ENCODE peak calls at places on chromosomes 2 and 18, in five cellular contexts. W is K562, Z is SK-N-SH, L is HCT116, E is GM12878. Y is an unnamed sample.

GRCh38 chr2:67397143-67397986 is at the start of gene ETAA1:
- DNase-seq in Z (peak; percentile 97), W (peak; percentile 95), E (peak; percentile 42), L (peak; percentile 68), Y (peak; percentile 87)

GRCh38 chr2:143688248-143688647 is 559.0 kb downstream of the ARHGAP15 start:
- DNase-seq in L (no peak), Z (no peak), E (no peak), W (no peak), Y (no peak)

GRCh38 chr2:200181732-200182131 is 124.8 kb upstream of the SPATS2L start:
- DNase-seq in W (no peak), E (no peak), Z (no peak), L (no peak), Y (no peak)

GRCh38 chr2:160371251-160372009 is 122.2 kb downstream of the RBMS1 start:
- DNase-seq in E (no peak), Z (peak; percentile 40), W (no peak), L (no peak), Y (no peak)

GRCh38 chr18:32438173-32438572 is 32.5 kb downstream of the GAREM1 start:
- DNase-seq in W (no peak), E (no peak), L (no peak), Z (peak; percentile 33), Y (no peak)

GRCh38 chr18:4589056-4589800 is 134.1 kb upstream of the DLGAP1 start:
- DNase-seq in L (no peak), Z (no peak), W (no peak), E (no peak), Y (peak; percentile 48)

GRCh38 chr2:104434363-104434792 is 419.5 kb upstream of the POU3F3 start:
- DNase-seq in W (no peak), Z (peak; percentile 54), L (no peak), E (peak; percentile 7), Y (no peak)

GRCh38 chr2:74383254-74383653 is 3.1 kb upstream of the DCTN1 start:
- DNase-seq in W (no peak), E (no peak), Z (no peak), L (no peak), Y (peak; percentile 66)

GRCh38 chr2:70935468-70936164 is at the start of gene ATP6V1B1:
- DNase-seq in E (no peak), L (no peak), Z (no peak), W (no peak), Y (peak; percentile 23)

GRCh38 chr2:118539290-118539689 is 308.2 kb downstream of the EN1 start:
- DNase-seq in E (no peak), L (peak; percentile 16), Z (no peak), W (peak; percentile 32), Y (peak; percentile 14)

GRCh38 chr2:218026676-218027425 is 24.1 kb upstream of the TNS1 start:
- DNase-seq in W (no peak), L (no peak), Z (peak; percentile 8), E (no peak), Y (no peak)

GRCh38 chr2:148721520-148721931 is 77.0 kb downstream of the EPC2 start:
- DNase-seq in Z (no peak), W (no peak), E (no peak), L (no peak), Y (no peak)

GRCh38 chr2:44104855-44105271 is 63.8 kb upstream of the PPM1B start:
- DNase-seq in E (no peak), W (no peak), L (no peak), Z (no peak), Y (no peak)

GRCh38 chr2:44707945-44708645 is 233.4 kb upstream of the SIX3 start:
- DNase-seq in Z (no peak), W (no peak), L (no peak), E (peak; percentile 25), Y (no peak)

GRCh38 chr2:55620123-55620779 is 2.8 kb upstream of the PPP4R3B start:
- DNase-seq in Z (peak; percentile 28), W (peak; percentile 63), L (no peak), E (no peak), Y (peak; percentile 63)

GRCh38 chr2:237540823-237541222 is 25.6 kb upstream of the PRLH start:
- DNase-seq in Z (no peak), L (no peak), E (no peak), W (peak; percentile 7), Y (no peak)

GRCh38 chr2:203533696-203534471 is 1.2 kb downstream of the RAPH1 start:
- DNase-seq in W (no peak), E (no peak), Z (peak; percentile 19), L (no peak), Y (no peak)

GRCh38 chr2:42102606-42103450 is 55.0 kb downstream of the PKDCC start:
- DNase-seq in W (no peak), E (no peak), Z (peak; percentile 52), L (no peak), Y (no peak)

GRCh38 chr2:163563336-163563735 is 172.5 kb downstream of the FIGN start:
- DNase-seq in E (no peak), L (no peak), W (no peak), Z (no peak), Y (no peak)

GRCh38 chr2:206480161-206480560 is 36.8 kb downstream of the ADAM23 start:
- DNase-seq in E (no peak), W (no peak), Z (no peak), L (no peak), Y (no peak)

GRCh38 chr2:171703574-171704347 is 16.5 kb downstream of the DYNC1I2 start:
- DNase-seq in L (peak; percentile 29), E (no peak), Z (peak; percentile 40), W (peak; percentile 59), Y (peak; percentile 53)

GRCh38 chr2:12050381-12050780 is 303.9 kb downstream of the LPIN1 start:
- DNase-seq in L (no peak), E (no peak), W (peak; percentile 69), Z (no peak), Y (peak; percentile 16)

GRCh38 chr18:56038258-56039030 is 450.5 kb upstream of the TCF4 start:
- DNase-seq in Z (peak; percentile 63), E (no peak), L (no peak), W (no peak), Y (no peak)

GRCh38 chr2:10083692-10084566 is 3.7 kb upstream of the CYS1 start:
- DNase-seq in W (no peak), L (no peak), E (peak; percentile 65), Z (no peak), Y (no peak)

DNA sequence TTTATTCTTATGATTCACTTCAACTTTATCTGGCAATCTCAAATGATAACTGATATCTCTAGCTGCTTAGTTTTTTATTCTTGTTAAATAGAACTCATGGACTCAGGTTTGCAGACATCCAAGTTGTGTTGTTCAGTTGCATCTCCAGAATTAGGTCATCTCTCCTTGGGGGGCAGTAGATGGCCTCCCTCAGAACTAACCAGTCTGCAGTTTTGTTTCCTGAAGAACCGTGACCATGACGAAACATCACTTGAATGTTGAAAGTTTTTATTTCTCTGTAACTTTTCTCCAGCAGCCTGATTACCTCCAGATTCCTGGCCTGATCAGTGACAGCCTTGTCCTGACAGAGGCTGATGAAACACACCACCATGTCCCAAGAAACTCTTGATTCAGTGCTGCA is 321.5 kb downstream of the GALNT13 start:
- DNase-seq in W (no peak), E (no peak), L (no peak), Z (no peak), Y (no peak)
- TF ChIP-seq ZBTB33 in W (no peak), E (no peak), L (no peak), Z (no peak), Y (no peak)

DNA sequence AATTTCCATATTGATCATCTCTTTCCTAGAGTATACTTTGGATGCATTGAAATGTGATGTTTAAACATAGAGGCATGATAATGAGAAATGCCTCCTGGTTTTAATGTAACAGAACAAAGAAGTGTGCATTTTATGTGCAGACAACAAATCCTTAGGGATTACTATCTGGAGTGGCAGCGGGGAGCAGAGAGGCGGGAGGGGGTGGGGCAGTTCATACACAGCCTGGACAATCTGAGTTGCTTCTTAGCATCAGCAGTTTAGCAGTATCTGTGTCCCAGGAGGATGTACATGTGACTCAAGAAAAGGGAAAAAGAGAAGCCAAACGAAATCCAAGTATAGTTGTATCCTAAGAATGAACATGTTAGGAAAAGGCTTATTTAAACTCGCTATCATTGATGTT is 141.6 kb upstream of the NOSTRIN start:
- DNase-seq in W (no peak), Z (peak; percentile 31), L (no peak), E (no peak), Y (no peak)
- TF ChIP-seq ZBTB33 in W (no peak), Z (no peak), L (no peak), E (no peak), Y (no peak)

GRCh38 chr18:79469751-79470150 is 74.0 kb downstream of the NFATC1 start:
- DNase-seq in L (no peak), W (no peak), Z (no peak), E (no peak), Y (no peak)
- TF ChIP-seq ZBTB33 in L (no peak), W (no peak), Z (no peak), E (no peak), Y (no peak)

DNA sequence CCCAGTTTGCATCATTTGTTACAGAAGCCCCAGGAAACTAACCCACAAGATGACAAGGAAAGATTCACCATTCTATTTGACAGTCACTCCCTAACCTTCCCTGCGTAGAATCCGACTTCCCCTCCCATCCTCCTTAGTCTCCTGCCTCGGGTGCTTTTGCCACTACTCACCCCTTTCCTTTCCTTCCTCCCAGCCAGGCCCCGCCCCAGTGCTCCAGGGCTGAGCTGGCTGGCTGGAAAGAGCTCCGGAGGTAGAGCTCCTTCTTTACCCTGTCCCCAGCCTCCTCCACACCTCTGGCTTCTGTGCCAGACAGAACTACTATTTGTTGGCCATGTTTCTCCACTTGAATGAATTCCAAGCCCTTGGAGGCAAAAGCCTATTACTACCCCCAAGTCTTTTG is 317.6 kb upstream of the NCKAP5 start:
- DNase-seq in L (no peak), E (no peak), W (no peak), Z (no peak), Y (no peak)
- TF ChIP-seq ZBTB33 in L (no peak), E (no peak), W (no peak), Z (no peak), Y (no peak)

GRCh38 chr2:54570321-54570881 is 114.3 kb downstream of the SPTBN1 start:
- DNase-seq in W (no peak), L (no peak), E (no peak), Z (no peak), Y (no peak)
- TF ChIP-seq ZBTB33 in W (no peak), L (no peak), E (peak; percentile 13), Z (no peak), Y (no peak)

Y was measured in HepG2.